ENCODE peak calls at places on chromosomes 3 and 15, in ten cellular contexts. N is activated CD8-positive, alpha-beta memory T cell treated with anti-CD3 and anti-CD28 coated beads for 48 hours; B is putamen; E is NCI-H510A treated with DMSO at 0.1 percent for 48 hours; D is 8988T; X is fibroblast of pulmonary artery; I is effector CD4-positive, alpha-beta T cell; A is kidney tubule cell; Z is NAMALWA; M is activated CD4-positive, alpha-beta T cell treated with anti-CD3 and anti-CD28 coated beads, Interleukin-2, amount 10 ng/mL, durations not matched to agents 7 days and 5 days. S is an unnamed sample.
A peak's percentile ranks its signal among the peaks of the same experiment; 100 is the strongest.

GRCh38 chr3:156750191-156750873 is 75.8 kb upstream of the LEKR1 start:
- DNase-seq in D (no peak), N (no peak), X (peak; percentile 56), I (no peak), E (no peak), A (no peak), M (no peak), B (no peak), Z (no peak), S (no peak)

GRCh38 chr3:195896361-195897080 is 11.8 kb downstream of the TNK2 start:
- DNase-seq in I (no peak), Z (no peak), E (peak; percentile 68), X (peak; percentile 88), D (no peak), M (no peak), B (peak; percentile 78), N (no peak), A (peak; percentile 15), S (peak; percentile 78)

GRCh38 chr3:146540236-146540635 is 4.2 kb downstream of the PLSCR1 start:
- DNase-seq in A (no peak), I (no peak), E (no peak), D (no peak), M (no peak), B (no peak), N (no peak), Z (no peak), X (no peak), S (no peak)

GRCh38 chr3:64388886-64389285 is 163.6 kb upstream of the PRICKLE2 start:
- DNase-seq in N (no peak), Z (no peak), X (no peak), E (no peak), A (no peak), I (no peak), M (no peak), B (no peak), D (no peak), S (no peak)

GRCh38 chr15:25176616-25176923 is 221.8 kb downstream of the SNRPN start:
- DNase-seq in B (no peak), X (no peak), Z (no peak), N (no peak), E (no peak), M (no peak), I (no peak), A (no peak), D (no peak), S (no peak)

GRCh38 chr3:87553058-87553457 is 276.7 kb upstream of the POU1F1 start:
- DNase-seq in I (no peak), E (no peak), X (no peak), D (no peak), N (no peak), A (no peak), M (no peak), B (no peak), Z (no peak), S (no peak)

GRCh38 chr3:7585052-7585451 is 724.1 kb downstream of the GRM7 start:
- DNase-seq in B (no peak), D (no peak), Z (no peak), M (no peak), N (no peak), A (no peak), I (no peak), E (no peak), X (no peak), S (no peak)

GRCh38 chr15:100781961-100782525 is 97.6 kb upstream of the ALDH1A3 start:
- DNase-seq in X (no peak), N (no peak), I (no peak), Z (no peak), D (no peak), B (no peak), M (no peak), A (no peak), E (no peak), S (no peak)

GRCh38 chr3:175605851-175606250 is 746.7 kb downstream of the NAALADL2 start:
- DNase-seq in X (peak; percentile 13), M (no peak), B (no peak), D (no peak), Z (no peak), A (no peak), I (no peak), E (no peak), N (no peak), S (peak; percentile 26)

GRCh38 chr3:46982581-46982980 is 3.1 kb downstream of the NBEAL2 start:
- DNase-seq in B (no peak), I (no peak), E (no peak), X (no peak), Z (no peak), M (no peak), N (no peak), D (no peak), A (no peak), S (no peak)

GRCh38 chr15:80996247-80996646 is 4.5 kb upstream of the TLNRD1 start:
- DNase-seq in X (peak; percentile 39), E (peak; percentile 5), B (no peak), M (peak; percentile 22), N (no peak), D (no peak), I (no peak), A (peak; percentile 30), Z (peak; percentile 49), S (no peak)

GRCh38 chr3:124837730-124838186 is 49.4 kb downstream of the ITGB5 start:
- DNase-seq in E (no peak), M (no peak), D (no peak), X (peak; percentile 70), A (peak; percentile 69), B (peak; percentile 49), N (no peak), I (no peak), Z (no peak), S (peak; percentile 46)